ENCODE peak calls at places on chromosomes 6 and 20, in five cellular contexts. One of them, this sample, is unnamed.

GRCh38 chr6:37784585-37784967 is 35.0 kb upstream of the ZFAND3 start:
- DNase-seq in astrocyte of the hippocampus: no peak
- DNase-seq in activated CD4-positive, CD25-positive, alpha-beta regulatory T cell treated with anti-CD3 and anti-CD28 coated beads, Interleukin-2, amount 50 U/mL, for 72 hours: no peak
- DNase-seq in ELR: no peak
- DNase-seq in cardiac fibroblast: no peak
- DNase-seq in this sample: peak

GRCh38 chr6:51865176-51865575 is 222.2 kb downstream of the PKHD1 start:
- DNase-seq in cardiac fibroblast: no peak
- DNase-seq in activated CD4-positive, CD25-positive, alpha-beta regulatory T cell treated with anti-CD3 and anti-CD28 coated beads, Interleukin-2, amount 50 U/mL, for 72 hours: no peak
- DNase-seq in astrocyte of the hippocampus: no peak
- DNase-seq in ELR: no peak
- DNase-seq in this sample: no peak

GRCh38 chr20:61109221-61109805 is 142.7 kb upstream of the CDH4 start:
- DNase-seq in astrocyte of the hippocampus: no peak
- DNase-seq in ELR: no peak
- DNase-seq in cardiac fibroblast: no peak
- DNase-seq in activated CD4-positive, CD25-positive, alpha-beta regulatory T cell treated with anti-CD3 and anti-CD28 coated beads, Interleukin-2, amount 50 U/mL, for 72 hours: no peak
- DNase-seq in this sample: no peak

GRCh38 chr20:1391640-1392442 is 1.0 kb downstream of the FKBP1A start:
- DNase-seq in ELR: peak
- DNase-seq in activated CD4-positive, CD25-positive, alpha-beta regulatory T cell treated with anti-CD3 and anti-CD28 coated beads, Interleukin-2, amount 50 U/mL, for 72 hours: no peak
- DNase-seq in cardiac fibroblast: peak
- DNase-seq in astrocyte of the hippocampus: peak
- DNase-seq in this sample: peak

GRCh38 chr6:27553123-27553904 is 80.4 kb upstream of the ZNF184 start:
- DNase-seq in astrocyte of the hippocampus: peak
- DNase-seq in ELR: peak
- DNase-seq in cardiac fibroblast: peak
- DNase-seq in activated CD4-positive, CD25-positive, alpha-beta regulatory T cell treated with anti-CD3 and anti-CD28 coated beads, Interleukin-2, amount 50 U/mL, for 72 hours: no peak
- DNase-seq in this sample: peak

GRCh38 chr6:89122625-89123024 is 4.8 kb upstream of the SRSF12 start:
- DNase-seq in activated CD4-positive, CD25-positive, alpha-beta regulatory T cell treated with anti-CD3 and anti-CD28 coated beads, Interleukin-2, amount 50 U/mL, for 72 hours: no peak
- DNase-seq in cardiac fibroblast: peak
- DNase-seq in astrocyte of the hippocampus: peak
- DNase-seq in ELR: peak
- DNase-seq in this sample: peak

GRCh38 chr6:88166493-88166900 is 350 bp upstream of the CNR1 start:
- DNase-seq in astrocyte of the hippocampus: no peak
- DNase-seq in cardiac fibroblast: peak
- DNase-seq in activated CD4-positive, CD25-positive, alpha-beta regulatory T cell treated with anti-CD3 and anti-CD28 coated beads, Interleukin-2, amount 50 U/mL, for 72 hours: peak
- DNase-seq in ELR: no peak
- DNase-seq in this sample: no peak

GRCh38 chr6:77463308-77463880 is at the start of gene HTR1B:
- DNase-seq in astrocyte of the hippocampus: peak
- DNase-seq in cardiac fibroblast: peak
- DNase-seq in ELR: peak
- DNase-seq in activated CD4-positive, CD25-positive, alpha-beta regulatory T cell treated with anti-CD3 and anti-CD28 coated beads, Interleukin-2, amount 50 U/mL, for 72 hours: no peak
- DNase-seq in this sample: peak

GRCh38 chr6:30491963-30492616 is 2.8 kb downstream of the HLA-E start:
- DNase-seq in ELR: no peak
- DNase-seq in activated CD4-positive, CD25-positive, alpha-beta regulatory T cell treated with anti-CD3 and anti-CD28 coated beads, Interleukin-2, amount 50 U/mL, for 72 hours: no peak
- DNase-seq in cardiac fibroblast: no peak
- DNase-seq in astrocyte of the hippocampus: no peak
- DNase-seq in this sample: no peak

GRCh38 chr6:159351707-159352106 is 182.5 kb downstream of the FNDC1 start:
- DNase-seq in ELR: no peak
- DNase-seq in cardiac fibroblast: no peak
- DNase-seq in activated CD4-positive, CD25-positive, alpha-beta regulatory T cell treated with anti-CD3 and anti-CD28 coated beads, Interleukin-2, amount 50 U/mL, for 72 hours: no peak
- DNase-seq in astrocyte of the hippocampus: no peak
- DNase-seq in this sample: no peak

GRCh38 chr6:69578366-69578890 is 218.4 kb downstream of the LMBRD1 start:
- DNase-seq in cardiac fibroblast: no peak
- DNase-seq in ELR: no peak
- DNase-seq in activated CD4-positive, CD25-positive, alpha-beta regulatory T cell treated with anti-CD3 and anti-CD28 coated beads, Interleukin-2, amount 50 U/mL, for 72 hours: no peak
- DNase-seq in astrocyte of the hippocampus: peak
- DNase-seq in this sample: no peak

GRCh38 chr20:25277051-25277801 is 29.3 kb downstream of the PYGB start:
- DNase-seq in cardiac fibroblast: no peak
- DNase-seq in astrocyte of the hippocampus: no peak
- DNase-seq in ELR: no peak
- DNase-seq in activated CD4-positive, CD25-positive, alpha-beta regulatory T cell treated with anti-CD3 and anti-CD28 coated beads, Interleukin-2, amount 50 U/mL, for 72 hours: no peak
- DNase-seq in this sample: no peak

This sample was measured in GM23248.